ENCODE peak calls at places on chromosomes 12 and 14, in six cellular contexts. M is activated naive CD8-positive, alpha-beta T cell treated with anti-CD3 and anti-CD28 coated beads, Interleukin-2, amount 50 U/mL, for 16 hours; A is kidney glomerular epithelial cell; W is anterior cingulate cortex; Z is PC-9; V is tibial artery. Y is an unnamed sample.

GRCh38 chr12:3353621-3354020 is 137.4 kb upstream of the PRMT8 start:
- DNase-seq in A (no peak), V (no peak), Z (no peak), W (no peak), M (no peak), Y (no peak)

GRCh38 chr12:27732281-27732680 is 21.6 kb downstream of the MRPS35 start:
- DNase-seq in M (no peak), A (no peak), V (no peak), Z (no peak), W (no peak), Y (no peak)

GRCh38 chr14:37197421-37198272 is at the start of gene MIPOL1:
- DNase-seq in A (peak; percentile 84), W (peak; percentile 83), Z (peak; percentile 86), V (peak; percentile 73), M (no peak), Y (peak; percentile 61)

GRCh38 chr14:46999661-47000060 is 348.1 kb upstream of the RPL10L start:
- DNase-seq in M (no peak), Z (no peak), A (no peak), W (no peak), V (no peak), Y (no peak)

GRCh38 chr14:56268039-56268438 is 149.8 kb downstream of the PELI2 start:
- DNase-seq in Z (no peak), V (no peak), M (no peak), W (no peak), A (no peak), Y (no peak)

GRCh38 chr12:45216983-45217485 is 1.1 kb downstream of the ANO6 start:
- DNase-seq in W (no peak), M (no peak), V (no peak), A (no peak), Z (no peak), Y (no peak)

GRCh38 chr14:95875831-95876768 is 532 bp upstream of the TUNAR start:
- DNase-seq in Z (no peak), V (no peak), M (no peak), W (no peak), A (no peak), Y (no peak)

GRCh38 chr14:75259510-75259855 is 19.1 kb upstream of the FOS start:
- DNase-seq in M (no peak), W (no peak), Z (no peak), A (peak; percentile 58), V (no peak), Y (no peak)

GRCh38 chr12:80937391-80938238 is at the start of gene LIN7A:
- DNase-seq in Z (peak; percentile 9), V (peak; percentile 25), A (no peak), W (peak; percentile 36), M (no peak), Y (no peak)

GRCh38 chr14:93012516-93013367 is 89.8 kb downstream of the CHGA start:
- DNase-seq in M (no peak), W (no peak), A (no peak), V (peak; percentile 42), Z (no peak), Y (no peak)

GRCh38 chr12:90163975-90164374 is 455.3 kb upstream of the ATP2B1 start:
- DNase-seq in M (no peak), Z (no peak), V (no peak), A (no peak), W (no peak), Y (no peak)

GRCh38 chr12:13368971-13369370 is 172.4 kb downstream of the EMP1 start:
- DNase-seq in Z (no peak), M (no peak), W (no peak), A (no peak), V (no peak), Y (no peak)

GRCh38 chr14:51291016-51291415 is 51.0 kb downstream of the TMX1 start:
- DNase-seq in V (no peak), W (no peak), A (no peak), M (no peak), Z (no peak), Y (no peak)

GRCh38 chr12:24560867-24561266 is 388.0 kb downstream of the BCAT1 start:
- DNase-seq in V (peak; percentile 21), W (no peak), Z (no peak), M (no peak), A (no peak), Y (no peak)

GRCh38 chr12:7090222-7090998 is 1.8 kb downstream of the C1R start:
- DNase-seq in V (no peak), Z (no peak), W (no peak), M (no peak), A (no peak), Y (no peak)

GRCh38 chr14:67749341-67750110 is 47.8 kb downstream of the RDH12 start:
- DNase-seq in W (no peak), Z (no peak), A (no peak), M (no peak), V (no peak), Y (no peak)

GRCh38 chr12:112408621-112409020 is 784 bp downstream of the RPL6 start:
- DNase-seq in A (no peak), Z (no peak), V (no peak), W (no peak), M (no peak), Y (no peak)

GRCh38 chr12:97177482-97177881 is 270.4 kb downstream of the NEDD1 start:
- DNase-seq in M (no peak), V (no peak), W (no peak), A (peak; percentile 36), Z (no peak), Y (no peak)

GRCh38 chr14:21346532-21347135 is 37.2 kb downstream of the SUPT16H start:
- DNase-seq in A (no peak), Z (no peak), V (no peak), W (no peak), M (no peak), Y (no peak)

GRCh38 chr12:22285871-22286270 is 48.6 kb downstream of the ST8SIA1 start:
- DNase-seq in M (no peak), A (peak; percentile 16), V (no peak), Z (no peak), W (no peak), Y (no peak)

GRCh38 chr14:105088812-105089745 is 23.8 kb upstream of the GPR132 start:
- DNase-seq in Z (no peak), M (no peak), V (no peak), A (no peak), W (no peak), Y (no peak)

GRCh38 chr14:102505775-102506598 is 3.6 kb downstream of the ANKRD9 start:
- DNase-seq in Z (no peak), W (no peak), M (no peak), A (no peak), V (no peak), Y (no peak)

GRCh38 chr12:6783828-6784227 is 5.5 kb upstream of the CD4 start:
- DNase-seq in Z (no peak), M (no peak), V (no peak), W (no peak), A (no peak), Y (no peak)

GRCh38 chr12:27198036-27198435 is 46.0 kb upstream of the STK38L start:
- DNase-seq in M (no peak), W (no peak), Z (no peak), A (no peak), V (peak; percentile 85), Y (no peak)

GRCh38 chr14:55077691-55078151 is 26.3 kb downstream of the MAPK1IP1L start:
- DNase-seq in V (no peak), W (no peak), A (no peak), M (no peak), Z (peak; percentile 82), Y (no peak)

GRCh38 chr12:46402861-46403731 is 30.5 kb upstream of the SLC38A2 start:
- DNase-seq in V (no peak), A (no peak), W (no peak), M (no peak), Z (no peak), Y (no peak)

GRCh38 chr14:20278414-20278813 is 27.3 kb downstream of the TTC5 start:
- DNase-seq in Z (no peak), A (no peak), W (peak; percentile 6), V (no peak), M (no peak), Y (no peak)

GRCh38 chr12:104360988-104361707 is 57.6 kb downstream of the EID3 start:
- DNase-seq in A (peak; percentile 56), Z (no peak), V (no peak), W (no peak), M (no peak), Y (no peak)

GRCh38 chr14:96105089-96105920 is 66.1 kb downstream of the C14orf132 start:
- DNase-seq in A (no peak), Z (no peak), W (no peak), V (peak; percentile 14), M (no peak), Y (no peak)

GRCh38 chr14:76953196-76953945 is 75.1 kb downstream of the IRF2BPL start:
- DNase-seq in W (peak; percentile 37), A (peak; percentile 69), Z (peak; percentile 100), V (peak; percentile 66), M (no peak), Y (no peak)

GRCh38 chr14:102819176-102819628 is 42.0 kb downstream of the TRAF3 start:
- DNase-seq in M (no peak), Z (no peak), V (no peak), W (no peak), A (no peak), Y (no peak)

GRCh38 chr14:90514015-90514398 is 117.2 kb downstream of the CALM1 start:
- DNase-seq in V (no peak), Z (no peak), M (no peak), A (no peak), W (no peak), Y (no peak)

GRCh38 chr12:62703011-62703380 is 232.0 kb downstream of the PPM1H start:
- DNase-seq in M (no peak), A (peak; percentile 71), W (no peak), Z (no peak), V (no peak), Y (no peak)

GRCh38 chr12:3520168-3520567 is 29.2 kb downstream of the PRMT8 start:
- DNase-seq in V (no peak), W (peak; percentile 26), M (no peak), A (no peak), Z (no peak), Y (no peak)

GRCh38 chr12:20212658-20213387 is 155.5 kb upstream of the PDE3A start:
- DNase-seq in A (peak; percentile 96), M (no peak), Z (peak; percentile 86), W (peak; percentile 80), V (peak; percentile 91), Y (peak; percentile 98)

GRCh38 chr12:110223777-110224378 is 57.2 kb upstream of the ATP2A2 start:
- DNase-seq in M (no peak), Z (peak; percentile 12), W (no peak), V (no peak), A (peak; percentile 28), Y (peak; percentile 56)

GRCh38 chr12:92237262-92237661 is 91.6 kb upstream of the BTG1 start:
- DNase-seq in V (no peak), A (no peak), M (no peak), W (no peak), Z (no peak), Y (no peak)

GRCh38 chr14:75849496-75849895 is 132.3 kb downstream of the TGFB3 start:
- DNase-seq in M (no peak), W (no peak), A (no peak), Z (no peak), V (no peak), Y (no peak)